ENCODE peak calls at places on chromosomes 16 and 17, in ten cellular contexts. D is nephron progenitor cell; V is M059J; M is ELR; F is mucosa of gallbladder; J is H54; U is GM23248; O is breast epithelium; T is cerebellar cortex; C is activated T-cell treated with anti-CD3 and anti-CD28 coated beads, Interleukin-2, amount 50 U/mL, for 1 hour. R is an unnamed sample.

GRCh38 chr16:51359141-51359960 is 208.3 kb upstream of the SALL1 start:
- DNase-seq in J (no peak), V (no peak), C (no peak), D (peak; percentile 19), O (no peak), F (peak; percentile 63), U (peak; percentile 6), T (peak; percentile 45), M (no peak), R (no peak)

GRCh38 chr17:5843366-5844026 is 226.7 kb upstream of the WSCD1 start:
- DNase-seq in V (no peak), D (no peak), U (no peak), M (no peak), O (no peak), J (no peak), F (no peak), T (no peak), C (no peak), R (no peak)

GRCh38 chr17:83189013-83189672 is 109.7 kb downstream of the METRNL start:
- DNase-seq in F (peak; percentile 8), O (no peak), D (no peak), M (no peak), J (no peak), T (no peak), U (no peak), V (no peak), C (peak; percentile 4), R (no peak)

GRCh38 chr17:44546711-44547606 is 10.3 kb upstream of the FZD2 start:
- DNase-seq in D (no peak), O (no peak), C (no peak), V (peak; percentile 83), T (no peak), M (peak; percentile 91), F (no peak), U (peak; percentile 76), J (peak; percentile 71), R (peak; percentile 65)

GRCh38 chr16:87392823-87393679 is 915 bp downstream of the MAP1LC3B start:
- DNase-seq in T (peak; percentile 67), F (peak; percentile 34), D (peak; percentile 61), J (no peak), O (peak; percentile 56), V (peak; percentile 56), M (peak; percentile 70), U (peak; percentile 80), C (peak; percentile 56), R (peak; percentile 63)

GRCh38 chr16:12468552-12468951 is 335.1 kb downstream of the CPPED1 start:
- DNase-seq in C (no peak), D (no peak), U (no peak), M (peak; percentile 3), J (no peak), V (no peak), T (no peak), O (no peak), F (no peak), R (no peak)

GRCh38 chr16:890217-890616 is 80.6 kb downstream of the LMF1 start:
- DNase-seq in F (no peak), O (no peak), U (no peak), D (no peak), V (no peak), C (no peak), T (no peak), M (no peak), J (no peak), R (no peak)

GRCh38 chr17:21213005-21213404 is 956 bp downstream of the TMEM11 start:
- DNase-seq in T (no peak), J (no peak), V (no peak), D (no peak), U (peak; percentile 27), M (peak; percentile 18), O (no peak), F (no peak), C (no peak), R (no peak)

GRCh38 chr16:57475711-57476339 is 10.5 kb downstream of the DOK4 start:
- DNase-seq in C (peak; percentile 80), O (peak; percentile 46), U (peak; percentile 47), D (peak; percentile 85), J (peak; percentile 43), M (peak; percentile 59), F (no peak), T (peak; percentile 76), V (peak; percentile 28), R (peak; percentile 32)

GRCh38 chr17:65629234-65629690 is 67.8 kb upstream of the AXIN2 start:
- DNase-seq in M (no peak), C (no peak), T (no peak), V (peak; percentile 36), O (no peak), J (no peak), D (no peak), F (no peak), U (no peak), R (no peak)

GRCh38 chr16:66703359-66704215 is 7.0 kb upstream of the CMTM4 start:
- DNase-seq in T (no peak), D (no peak), C (no peak), U (peak; percentile 65), F (no peak), J (no peak), O (no peak), V (peak; percentile 71), M (peak; percentile 38), R (no peak)

GRCh38 chr17:2090210-2090641 is 35.3 kb downstream of the HIC1 start:
- DNase-seq in U (no peak), T (no peak), M (no peak), O (no peak), J (no peak), D (no peak), V (no peak), F (no peak), C (no peak), R (no peak)

GRCh38 chr16:79190542-79190941 is 410.0 kb downstream of the MAF start:
- DNase-seq in J (no peak), C (no peak), V (no peak), M (no peak), O (no peak), D (no peak), F (no peak), U (no peak), T (no peak), R (no peak)

GRCh38 chr16:79156761-79157160 is 443.8 kb downstream of the MAF start:
- DNase-seq in C (no peak), O (no peak), T (no peak), V (no peak), F (no peak), U (no peak), J (no peak), D (no peak), M (no peak), R (no peak)

GRCh38 chr17:72618018-72618509 is 474.4 kb downstream of the SLC39A11 start:
- DNase-seq in F (peak; percentile 89), V (no peak), C (peak; percentile 26), J (no peak), U (peak; percentile 56), O (no peak), M (no peak), T (no peak), D (no peak), R (peak; percentile 61)

R was measured in epithelial cell of esophagus.